ENCODE peak calls at places on chromosomes 3 and 15, in four cellular contexts. L is head of caudate nucleus, H is A549, V is HuH-7.5. W is an unnamed sample.

GRCh38 chr3:149703474-149703873 is 45.6 kb upstream of the WWTR1 start:
- DNase-seq in L (no peak), H (no peak), V (no peak), W (no peak)

GRCh38 chr3:170038434-170039110 is 777 bp downstream of the GPR160 start:
- DNase-seq in L (peak; percentile 10), H (peak; percentile 8), V (no peak), W (peak; percentile 22)

GRCh38 chr3:117526485-117527079 is 817.0 kb downstream of the TUSC7 start:
- DNase-seq in L (no peak), H (peak; percentile 42), V (no peak), W (no peak)

GRCh38 chr3:16205156-16205870 is 30.8 kb downstream of the GALNT15 start:
- DNase-seq in L (no peak), H (no peak), V (no peak), W (no peak)

GRCh38 chr3:198030125-198030524 is 70.1 kb downstream of the LMLN start:
- DNase-seq in L (no peak), H (no peak), V (no peak), W (no peak)

GRCh38 chr15:65081758-65082157 is 5.2 kb downstream of the KBTBD13 start:
- DNase-seq in L (no peak), H (no peak), V (no peak), W (no peak)

GRCh38 chr3:5442106-5442785 is 254.7 kb downstream of the EDEM1 start:
- DNase-seq in L (no peak), H (peak; percentile 20), V (no peak), W (no peak)

GRCh38 chr15:82072926-82073537 is 27.2 kb upstream of the MEX3B start:
- DNase-seq in L (no peak), H (no peak), V (no peak), W (no peak)

GRCh38 chr3:170909129-170909903 is 879 bp upstream of the EIF5A2 start:
- DNase-seq in L (no peak), H (peak; percentile 66), V (no peak), W (peak; percentile 5)

GRCh38 chr3:54818942-54819341 is 108.9 kb downstream of the LRTM1 start:
- DNase-seq in L (no peak), H (no peak), V (no peak), W (no peak)

GRCh38 chr3:8509961-8510360 is 8.3 kb downstream of the LMCD1 start:
- DNase-seq in L (no peak), H (peak; percentile 68), V (no peak), W (no peak)

GRCh38 chr3:100024520-100025303 is 89.6 kb downstream of the FILIP1L start:
- DNase-seq in L (no peak), H (no peak), V (no peak), W (no peak)

GRCh38 chr15:82810863-82811421 is 1.5 kb downstream of the WHAMM start:
- DNase-seq in L (no peak), H (no peak), V (no peak), W (no peak)

GRCh38 chr3:196399485-196399945 is 32.7 kb downstream of the UBXN7 start:
- DNase-seq in L (no peak), H (peak; percentile 5), V (no peak), W (no peak)

GRCh38 chr15:34271493-34271892 is 46.7 kb downstream of the EMC4 start:
- DNase-seq in L (no peak), H (peak; percentile 52), V (no peak), W (no peak)

GRCh38 chr3:52458770-52459540 is 3.6 kb downstream of the NISCH start:
- DNase-seq in L (no peak), H (no peak), V (no peak), W (no peak)

W was measured in HEK293T.